ENCODE peak calls at places on chromosomes 1 and 21, in four cellular contexts. A is GM23248, I is endothelial cell of umbilical vein, C is HepG2. Q is an unnamed sample.

GRCh38 chr1:14371806-14372497 is 226.5 kb upstream of the KAZN start:
- DNase-seq in A (peak; percentile 83), I (no peak), C (no peak), Q (no peak)

GRCh38 chr1:162003825-162004205 is 19.9 kb downstream of the OLFML2B start:
- DNase-seq in A (peak; percentile 91), I (peak; percentile 33), C (no peak), Q (no peak)

GRCh38 chr1:218829143-218829542 is 344.5 kb upstream of the LYPLAL1 start:
- DNase-seq in A (peak; percentile 18), I (no peak), C (no peak), Q (no peak)

GRCh38 chr1:8822383-8823294 is 5.2 kb upstream of the RERE start:
- DNase-seq in A (peak; percentile 92), I (peak; percentile 81), C (peak; percentile 59), Q (peak; percentile 95)

GRCh38 chr1:58401991-58402390 is 144.5 kb downstream of the OMA1 start:
- DNase-seq in A (peak; percentile 37), I (peak; percentile 26), C (no peak), Q (no peak)

GRCh38 chr21:41169701-41170100 is 1.7 kb downstream of the BACE2 start:
- DNase-seq in A (peak; percentile 9), I (no peak), C (no peak), Q (no peak)

GRCh38 chr21:45874716-45875415 is 106.7 kb upstream of the COL6A1 start:
- DNase-seq in A (peak; percentile 98), I (peak; percentile 6), C (peak; percentile 9), Q (peak; percentile 62)

GRCh38 chr1:65079941-65080340 is 68.1 kb upstream of the AK4 start:
- DNase-seq in A (peak; percentile 74), I (no peak), C (no peak), Q (no peak)

GRCh38 chr1:232369451-232369850 is 260.5 kb downstream of the SIPA1L2 start:
- DNase-seq in A (no peak), I (no peak), C (no peak), Q (no peak)

GRCh38 chr1:28822779-28823178 is 10.8 kb downstream of the OPRD1 start:
- DNase-seq in A (no peak), I (no peak), C (no peak), Q (no peak)

GRCh38 chr1:83901547-83902155 is 97.3 kb downstream of the TTLL7 start:
- DNase-seq in A (peak; percentile 92), I (no peak), C (peak; percentile 78), Q (peak; percentile 22)

GRCh38 chr1:105793541-105794146 is 1262.8 kb upstream of the PRMT6 start:
- DNase-seq in A (peak; percentile 50), I (no peak), C (peak; percentile 39), Q (peak; percentile 73)

GRCh38 chr1:91314643-91315042 is 90.0 kb downstream of the HFM1 start:
- DNase-seq in A (peak; percentile 8), I (no peak), C (no peak), Q (no peak)

GRCh38 chr21:26140185-26140584 is 30.4 kb downstream of the APP start:
- DNase-seq in A (peak; percentile 89), I (peak; percentile 98), C (peak; percentile 50), Q (no peak)

GRCh38 chr1:9242338-9242969 is 7.9 kb downstream of the H6PD start:
- DNase-seq in A (no peak), I (no peak), C (peak; percentile 54), Q (no peak)

GRCh38 chr1:219529116-219529515 is 83.8 kb downstream of the ZC3H11B start:
- DNase-seq in A (no peak), I (no peak), C (no peak), Q (no peak)

GRCh38 chr1:17862125-17862524 is 107.0 kb downstream of the ACTL8 start:
- DNase-seq in A (no peak), I (no peak), C (no peak), Q (no peak)

GRCh38 chr21:45845063-45845789 is 136.3 kb upstream of the COL6A1 start:
- DNase-seq in A (no peak), I (no peak), C (no peak), Q (no peak)

DNA sequence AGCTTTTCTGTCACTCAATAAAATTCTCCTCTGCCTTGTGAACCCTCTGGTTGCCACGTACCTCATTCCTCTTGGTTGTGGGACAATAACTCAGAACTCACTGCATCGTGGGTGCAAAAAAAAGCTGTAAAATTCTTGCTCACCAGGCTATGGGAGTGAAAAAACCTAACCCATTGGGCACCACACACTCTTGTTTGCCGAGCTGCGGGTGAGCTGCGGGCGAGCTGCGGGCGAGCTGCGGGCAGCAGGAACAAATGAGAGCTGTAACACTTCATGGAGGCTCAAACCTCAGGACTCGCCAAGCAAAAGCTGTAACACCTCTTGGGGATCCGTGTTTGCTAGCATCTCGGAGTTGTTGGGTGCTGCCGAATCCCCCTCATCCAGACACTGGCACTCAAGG is 641.3 kb upstream of the CHRM3 start:
- DNase-seq in A (no peak), I (no peak), C (no peak), Q (no peak)
- TF ChIP-seq EZH2 in A (no peak), I (no peak), C (no peak), Q (no peak)

GRCh38 chr1:179092896-179093461 is 11.1 kb downstream of the TOR3A start:
- DNase-seq in A (no peak), I (no peak), C (no peak), Q (no peak)
- H3K27ac ChIP-seq in A (peak overlapping the region; percentile 67), I (no peak overlapping the region), C (no peak overlapping the region), Q (no peak overlapping the region)

GRCh38 chr21:42411197-42411869 is 7.6 kb downstream of the UBASH3A start:
- DNase-seq in A (no peak), I (no peak), C (peak; percentile 32), Q (peak; percentile 47)
- H3K36me3 ChIP-seq in A (no peaks in the 10 kb centered on the region), I (no peaks in the 10 kb centered on the region), C (no peaks in the 10 kb centered on the region), Q (no peaks in the 10 kb centered on the region)

GRCh38 chr1:25922633-25923567 is 16.7 kb upstream of the STMN1 start:
- DNase-seq in A (peak; percentile 63), I (peak; percentile 34), C (no peak), Q (peak; percentile 70)
- TF ChIP-seq EZH2 in A (no peak), I (no peak), C (no peak), Q (no peak)

GRCh38 chr1:169127305-169127704 is 20.8 kb downstream of the ATP1B1 start:
- DNase-seq in A (peak; percentile 19), I (no peak), C (no peak), Q (no peak)
- H3K27ac ChIP-seq in A (no peak overlapping the region), I (no peak overlapping the region), C (no peak overlapping the region), Q (no peak overlapping the region)

DNA sequence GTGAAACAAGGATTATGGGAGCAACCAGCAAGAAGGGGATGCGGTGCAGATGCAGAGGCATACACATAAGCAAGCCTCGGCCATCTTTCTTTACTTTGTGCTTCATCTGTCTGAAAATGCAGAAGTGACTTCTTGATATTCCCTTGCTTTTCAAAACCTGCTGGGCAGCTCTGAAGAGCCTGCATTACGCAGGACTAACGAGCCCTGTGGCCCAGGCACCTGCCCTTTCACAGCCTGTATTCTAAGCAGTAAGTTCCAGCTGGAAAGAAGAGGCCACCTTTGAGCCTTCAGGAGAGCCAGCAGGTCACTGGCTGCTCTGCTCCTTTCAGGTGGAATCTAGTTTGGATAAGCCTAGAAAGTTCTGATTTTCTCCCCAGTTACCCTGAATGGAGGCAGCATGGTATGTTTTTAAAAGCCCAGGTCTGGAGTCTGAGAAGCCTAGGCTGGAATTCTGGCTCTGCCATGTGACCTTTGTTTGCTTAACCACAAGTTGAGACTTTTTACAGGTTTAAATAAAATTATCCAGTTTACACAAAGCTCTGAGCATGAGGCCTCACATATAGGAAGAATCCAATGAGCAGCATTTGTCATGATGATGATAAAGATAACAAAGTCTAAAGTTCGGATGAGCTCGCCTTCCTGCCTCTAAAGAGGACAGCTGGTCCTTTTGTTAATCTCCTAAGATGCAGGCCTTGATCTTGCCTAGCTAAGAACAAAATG is 122.9 kb downstream of the UBR4 start:
- DNase-seq in A (no peak), I (no peak), C (peak; percentile 54), Q (no peak)
- H3K36me3 ChIP-seq in A (peaks cover 82% of the 10 kb centered on the region), I (peaks cover 62% of the 10 kb centered on the region), C (peaks cover 96% of the 10 kb centered on the region), Q (peaks cover 93% of the 10 kb centered on the region)